ENCODE peak calls at places on chromosome 16, in ten cellular contexts. S, X, G, M, W, N, Q, T, K and Y are unnamed samples.
A peak's percentile ranks its signal among the peaks of the same experiment; 100 is the strongest.

GRCh38 chr16:6206080-6206479 is 1108.5 kb upstream of the EEF2KMT start:
- DNase-seq in S (peak; percentile 24), X (no peak), G (no peak), M (no peak), W (peak; percentile 52), N (no peak), Q (no peak), T (no peak), K (no peak), Y (no peak)

GRCh38 chr16:30924086-30924714 is 828 bp downstream of the FBXL19 start:
- DNase-seq in S (peak; percentile 29), X (no peak), G (no peak), M (peak; percentile 53), W (no peak), N (peak; percentile 47), Q (no peak), T (no peak), K (no peak), Y (no peak)

GRCh38 chr16:4805231-4805630 is 2.8 kb upstream of the ROGDI start:
- DNase-seq in S (no peak), X (no peak), G (no peak), M (no peak), W (no peak), N (no peak), Q (no peak), T (no peak), K (peak; percentile 36), Y (no peak)

GRCh38 chr16:68802190-68802589 is 41.1 kb upstream of the TANGO6 start:
- DNase-seq in S (no peak), X (no peak), G (no peak), M (no peak), W (no peak), N (no peak), Q (no peak), T (no peak), K (no peak), Y (no peak)

GRCh38 chr16:14300631-14301149 is 229.6 kb downstream of the MRTFB start:
- DNase-seq in S (peak; percentile 69), X (peak; percentile 80), G (no peak), M (peak; percentile 73), W (peak; percentile 74), N (peak; percentile 63), Q (peak; percentile 71), T (peak; percentile 78), K (peak; percentile 89), Y (no peak)

GRCh38 chr16:28090646-28091377 is 27.3 kb upstream of the GSG1L start:
- DNase-seq in S (no peak), X (peak; percentile 57), G (no peak), M (no peak), W (no peak), N (no peak), Q (no peak), T (no peak), K (peak; percentile 21), Y (no peak)

GRCh38 chr16:22320572-22321339 is 23.5 kb downstream of the POLR3E start:
- DNase-seq in S (no peak), X (no peak), G (peak; percentile 11), M (no peak), W (no peak), N (no peak), Q (no peak), T (no peak), K (no peak), Y (no peak)

GRCh38 chr16:75114179-75114945 is 2.2 kb downstream of the LDHD start:
- DNase-seq in S (no peak), X (no peak), G (no peak), M (no peak), W (no peak), N (peak; percentile 17), Q (no peak), T (no peak), K (no peak), Y (no peak)

GRCh38 chr16:47431960-47432359 is 28.9 kb downstream of the ITFG1 start:
- DNase-seq in S (no peak), X (no peak), G (no peak), M (no peak), W (no peak), N (no peak), Q (no peak), T (no peak), K (no peak), Y (no peak)

GRCh38 chr16:85104821-85105391 is 7.4 kb downstream of the CIBAR2 start:
- DNase-seq in S (peak; percentile 21), X (no peak), G (no peak), M (no peak), W (no peak), N (no peak), Q (no peak), T (no peak), K (no peak), Y (no peak)

GRCh38 chr16:83113317-83113716 is 486.5 kb downstream of the CDH13 start:
- DNase-seq in S (no peak), X (no peak), G (no peak), M (no peak), W (no peak), N (no peak), Q (no peak), T (peak; percentile 10), K (peak; percentile 72), Y (no peak)

GRCh38 chr16:53355064-53355463 is 79.2 kb upstream of the RBL2 start:
- DNase-seq in S (no peak), X (no peak), G (no peak), M (no peak), W (no peak), N (no peak), Q (no peak), T (no peak), K (no peak), Y (no peak)

GRCh38 chr16:72752004-72752695 is 295.8 kb downstream of the ZFHX3 start:
- DNase-seq in S (no peak), X (no peak), G (no peak), M (no peak), W (no peak), N (no peak), Q (no peak), T (no peak), K (no peak), Y (no peak)

DNA sequence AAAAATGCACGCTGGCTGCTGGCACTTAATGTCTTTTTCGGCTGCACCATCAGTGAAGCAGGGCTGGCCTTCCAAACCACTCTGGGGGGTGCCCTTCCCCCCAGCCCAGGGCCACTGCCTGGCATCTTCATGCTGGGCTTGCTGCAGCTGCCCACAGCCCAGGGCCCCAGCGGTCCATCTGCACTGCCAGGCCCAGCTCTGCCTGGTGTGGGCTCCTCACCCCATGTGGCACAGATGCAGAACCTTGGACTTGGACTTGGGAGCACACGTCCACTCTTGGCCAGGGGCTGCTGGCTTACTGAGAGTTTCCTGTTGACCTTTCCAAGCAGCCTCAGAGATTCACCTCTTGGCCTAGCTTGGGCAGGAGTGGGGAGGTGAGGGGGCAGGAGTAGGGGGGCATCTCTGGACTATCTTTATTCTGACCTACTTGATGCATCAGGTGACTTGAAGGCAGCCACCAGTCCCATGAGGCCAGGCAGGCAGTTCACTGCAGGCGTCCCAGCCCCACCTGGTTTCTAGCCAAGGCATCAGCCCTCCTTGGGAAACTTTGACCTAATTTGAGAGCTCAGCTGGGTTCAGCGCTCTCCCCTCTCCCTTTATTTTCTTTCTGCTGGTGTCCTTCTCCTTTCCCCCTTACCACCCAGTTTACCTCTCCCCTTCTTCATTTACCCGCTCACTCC is 365.8 kb downstream of the CPPED1 start:
- DNase-seq in S (no peak), X (no peak), G (no peak), M (no peak), W (no peak), N (no peak), Q (no peak), T (no peak), K (no peak), Y (no peak)
- TF ChIP-seq POLR2A in S (no peak), X (no peak), G (no peak), M (no peak), W (no peak), N (no peak), Q (no peak), T (no peak), K (no peak), Y (no peak)

DNA sequence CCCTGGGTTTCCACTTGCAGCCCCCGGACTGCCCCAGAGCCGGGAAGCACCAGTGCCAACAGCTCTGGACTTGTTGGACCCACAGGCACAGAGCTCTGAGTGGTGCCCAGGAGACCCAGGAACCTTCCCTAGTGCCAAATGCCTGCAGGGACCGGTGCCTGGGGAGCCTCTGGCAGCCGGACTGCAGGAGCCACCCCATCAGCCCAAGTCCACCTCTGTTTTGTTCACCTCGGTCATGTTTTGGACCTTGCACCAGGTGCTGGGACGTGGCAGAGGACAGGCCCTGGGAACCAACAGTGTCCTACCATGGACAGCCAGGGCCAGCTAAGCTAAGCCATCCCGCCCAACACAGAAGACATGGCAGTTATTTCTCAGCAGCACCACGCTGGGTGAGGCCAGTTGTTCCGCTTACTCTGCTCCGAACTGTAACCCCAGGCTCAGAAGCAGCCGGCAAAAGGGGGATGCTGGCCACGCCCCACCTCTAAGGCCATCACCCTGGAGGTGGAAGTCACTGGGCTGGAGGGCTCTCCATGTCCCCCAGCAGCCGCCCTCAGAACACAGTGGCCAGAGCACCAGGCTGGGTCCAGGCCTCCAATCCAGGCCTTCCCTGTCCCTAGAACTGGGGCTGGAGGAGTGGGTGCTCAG is 79.8 kb downstream of the AMFR start:
- DNase-seq in S (no peak), X (no peak), G (no peak), M (no peak), W (no peak), N (no peak), Q (no peak), T (no peak), K (no peak), Y (no peak)
- TF ChIP-seq POLR2A in S (no peak), X (no peak), G (no peak), M (no peak), W (no peak), N (no peak), Q (no peak), T (no peak), K (no peak), Y (no peak)

DNA sequence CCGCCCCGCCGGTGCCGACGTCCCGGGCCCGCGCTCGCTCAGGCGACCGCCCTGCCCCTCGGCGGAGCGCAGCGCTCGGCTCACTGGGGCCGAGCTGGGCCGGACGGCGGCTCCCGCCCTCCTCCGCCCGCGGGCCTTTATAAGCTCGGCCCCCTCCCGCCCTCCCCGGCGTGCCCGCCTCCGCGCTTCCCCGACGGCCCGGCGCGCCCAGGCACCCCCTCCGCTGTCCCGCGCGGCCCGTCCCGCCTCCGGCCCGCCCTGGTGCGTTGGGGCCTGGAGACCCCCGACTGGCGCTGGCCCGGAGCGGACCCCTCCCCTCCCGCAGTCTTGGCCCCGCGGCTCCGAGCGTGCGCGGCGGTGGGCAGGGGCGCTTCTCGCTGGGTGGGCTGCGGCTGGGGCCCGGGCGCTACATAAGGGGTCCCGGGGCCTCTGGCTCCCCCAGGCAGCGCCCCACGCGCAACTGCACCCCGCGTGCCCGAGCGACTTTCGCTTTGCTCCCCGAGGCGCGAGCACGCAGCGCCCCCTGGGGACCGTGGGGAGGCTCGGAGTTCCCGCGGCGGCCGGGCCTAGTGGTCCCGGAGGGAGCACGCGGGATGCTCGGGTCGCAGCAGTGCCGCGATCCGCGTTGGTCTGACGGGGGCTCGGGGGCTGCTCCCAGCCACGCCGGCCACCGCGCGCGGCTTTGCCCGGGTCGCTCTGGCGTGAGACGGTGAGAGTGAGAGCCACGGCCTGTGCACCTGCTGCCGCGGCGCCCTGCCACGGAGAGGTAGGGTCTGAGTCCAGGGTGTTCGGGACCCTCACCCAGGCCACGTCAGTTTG is at the start of gene PIEZO1:
- DNase-seq in S (peak; percentile 84), X (no peak), G (no peak), M (peak; percentile 73), W (peak; percentile 61), N (peak; percentile 80), Q (no peak), T (peak; percentile 62), K (peak; percentile 65), Y (no peak)
- TF ChIP-seq POLR2A in S (peak; percentile 35), X (peak; percentile 97), G (no peak), M (no peak), W (peak; percentile 46), N (peak; percentile 62), Q (peak; percentile 96), T (peak; percentile 81), K (no peak), Y (peak; percentile 56)

GRCh38 chr16:56684926-56685590 is 2.8 kb downstream of the MT1X start:
- DNase-seq in S (no peak), X (no peak), G (no peak), M (no peak), W (peak; percentile 74), N (no peak), Q (no peak), T (no peak), K (no peak), Y (no peak)
- TF ChIP-seq POLR2A in S (no peak), X (no peak), G (peak; percentile 1), M (no peak), W (no peak), N (no peak), Q (no peak), T (no peak), K (no peak), Y (no peak)